ENCODE peak calls at places on chromosomes 16 and 17, in nine cellular contexts. D is adrenal gland, R is hepatocyte, P is esophagus muscularis mucosa, W is pancreas, C is PC-9, Z is uterus, U is H9, O is ascending aorta. B is an unnamed sample.

GRCh38 chr16:89409161-89409711 is 81.1 kb downstream of the ANKRD11 start:
- DNase-seq in D (no peak), R (peak), P (no peak), W (no peak), C (no peak), Z (no peak), U (no peak), O (no peak), B (peak)

GRCh38 chr16:1922357-1922756 is 4.1 kb upstream of the HS3ST6 start:
- DNase-seq in D (no peak), R (no peak), P (no peak), W (no peak), C (no peak), Z (no peak), U (no peak), O (no peak), B (no peak)

GRCh38 chr17:78839762-78840529 is 668 bp downstream of the USP36 start:
- DNase-seq in D (peak), R (peak), P (no peak), W (peak), C (peak), Z (peak), U (peak), O (no peak), B (peak)

GRCh38 chr17:39194089-39194984 is 3.1 kb downstream of the CACNB1 start:
- DNase-seq in D (peak), R (peak), P (no peak), W (no peak), C (no peak), Z (peak), U (peak), O (peak), B (no peak)

GRCh38 chr16:75326333-75326732 is 74.9 kb upstream of the BCAR1 start:
- DNase-seq in D (no peak), R (no peak), P (no peak), W (no peak), C (no peak), Z (no peak), U (no peak), O (no peak), B (no peak)

GRCh38 chr16:83588070-83588469 is 219.7 kb upstream of the HSBP1 start:
- DNase-seq in D (no peak), R (no peak), P (no peak), W (no peak), C (no peak), Z (no peak), U (no peak), O (no peak), B (no peak)

GRCh38 chr16:19884021-19884485 is 595 bp downstream of the GPRC5B start:
- DNase-seq in D (peak), R (peak), P (no peak), W (peak), C (peak), Z (peak), U (peak), O (no peak), B (no peak)

GRCh38 chr16:66472961-66473610 is 46.0 kb downstream of the BEAN1 start:
- DNase-seq in D (no peak), R (no peak), P (no peak), W (no peak), C (no peak), Z (no peak), U (no peak), O (no peak), B (no peak)

GRCh38 chr16:3485821-3486505 is 9.3 kb downstream of the C16orf90 start:
- DNase-seq in D (no peak), R (no peak), P (no peak), W (peak), C (no peak), Z (no peak), U (no peak), O (no peak), B (no peak)

GRCh38 chr17:7398612-7399011 is 4.3 kb upstream of the PLSCR3 start:
- DNase-seq in D (no peak), R (no peak), P (no peak), W (no peak), C (no peak), Z (no peak), U (no peak), O (no peak), B (no peak)

GRCh38 chr17:1972429-1973160 is 52.5 kb downstream of the RTN4RL1 start:
- DNase-seq in D (no peak), R (no peak), P (no peak), W (no peak), C (no peak), Z (no peak), U (no peak), O (no peak), B (no peak)

GRCh38 chr17:83009414-83010322 is 69.7 kb upstream of the METRNL start:
- DNase-seq in D (no peak), R (no peak), P (peak), W (no peak), C (no peak), Z (no peak), U (no peak), O (no peak), B (no peak)

GRCh38 chr16:54080524-54081008 is 206.0 kb downstream of the IRX3 start:
- DNase-seq in D (no peak), R (peak), P (no peak), W (no peak), C (peak), Z (no peak), U (no peak), O (no peak), B (peak)

GRCh38 chr17:81230043-81230820 is 7.5 kb upstream of the CEP131 start:
- DNase-seq in D (no peak), R (no peak), P (no peak), W (peak), C (peak), Z (no peak), U (no peak), O (no peak), B (no peak)

GRCh38 chr16:2152695-2153506 is 2.7 kb upstream of the TRAF7 start:
- DNase-seq in D (no peak), R (peak), P (no peak), W (peak), C (peak), Z (no peak), U (no peak), O (no peak), B (no peak)

GRCh38 chr16:81797443-81797842 is 18.4 kb downstream of the PLCG2 start:
- DNase-seq in D (no peak), R (no peak), P (no peak), W (no peak), C (no peak), Z (no peak), U (no peak), O (no peak), B (no peak)

GRCh38 chr16:58114827-58115825 is 14.1 kb downstream of the CFAP20 start:
- DNase-seq in D (no peak), R (peak), P (no peak), W (no peak), C (no peak), Z (no peak), U (no peak), O (no peak), B (no peak)
- H3K27ac ChIP-seq in D (no peak), R (no peak), P (no peak), W (no peak), C (no peak), Z (no peak), U (no peak), O (no peak), B (no peak)

GRCh38 chr16:30987581-30988190 is 2.7 kb downstream of the HSD3B7 start:
- DNase-seq in D (no peak), R (no peak), P (no peak), W (peak), C (no peak), Z (no peak), U (no peak), O (no peak), B (no peak)

GRCh38 chr16:30984669-30985400 is at the start of gene HSD3B7:
- DNase-seq in D (peak), R (peak), P (peak), W (peak), C (peak), Z (peak), U (peak), O (peak), B (peak)

GRCh38 chr16:30986129-30986991 is 1.4 kb downstream of the HSD3B7 start:
- DNase-seq in D (no peak), R (no peak), P (no peak), W (peak), C (no peak), Z (no peak), U (no peak), O (no peak), B (no peak)

GRCh38 chr16:30983898-30984610 is 953 bp upstream of the HSD3B7 start:
- DNase-seq in D (no peak), R (no peak), P (no peak), W (peak), C (no peak), Z (no peak), U (no peak), O (no peak), B (no peak)

DNA sequence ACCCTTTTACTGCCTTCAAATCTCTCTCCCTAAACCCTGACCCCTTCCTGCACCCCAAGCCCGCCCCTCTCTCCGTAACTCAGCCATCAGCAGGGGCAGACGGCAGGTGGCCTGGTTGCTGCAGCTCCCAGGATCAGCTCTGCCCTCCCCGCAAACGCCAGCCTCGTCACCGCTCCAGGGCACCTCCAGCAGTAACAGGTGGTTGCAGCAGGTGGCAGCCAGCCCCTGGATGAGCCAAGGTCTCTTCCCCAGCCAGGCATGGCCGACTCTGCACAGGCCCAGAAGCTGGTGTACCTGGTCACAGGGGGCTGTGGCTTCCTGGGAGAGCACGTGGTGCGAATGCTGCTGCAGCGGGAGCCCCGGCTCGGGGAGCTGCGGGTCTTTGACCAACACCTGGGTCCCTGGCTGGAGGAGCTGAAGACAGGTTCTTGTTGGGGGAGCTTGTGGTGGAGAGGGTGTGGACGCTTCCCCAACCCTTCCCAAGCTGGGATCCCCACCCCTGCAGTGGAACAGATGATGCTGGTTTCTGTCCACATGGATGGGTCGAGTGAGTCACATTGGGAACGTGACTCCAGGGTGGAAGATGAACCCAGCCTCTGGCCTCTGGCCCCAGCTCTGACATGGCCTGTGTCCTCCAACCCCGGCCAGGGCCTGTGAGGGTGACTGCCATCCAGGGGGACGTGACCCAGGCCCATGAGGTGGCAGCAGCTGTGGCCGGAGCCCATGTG is 558 bp downstream of the HSD3B7 start:
- DNase-seq in D (peak), R (peak), P (no peak), W (peak), C (peak), Z (peak), U (peak), O (no peak), B (peak)
- TF ChIP-seq CTCF in D (no peak), R (peak), P (no peak), W (no peak), C (no peak), Z (no peak), U (no peak), O (no peak), B (no peak)

GRCh38 chr17:67490471-67490870 is 113.4 kb downstream of the PITPNC1 start:
- DNase-seq in D (no peak), R (no peak), P (no peak), W (no peak), C (no peak), Z (no peak), U (peak), O (no peak), B (no peak)
- H3K27ac ChIP-seq in D (peak), R (peak), P (peak), W (peak), C (no peak), Z (peak), U (no peak), O (no peak), B (no peak)

GRCh38 chr16:636206-637080 is at the start of gene METTL26:
- DNase-seq in D (peak), R (peak), P (peak), W (peak), C (peak), Z (peak), U (peak), O (peak), B (peak)
- TF ChIP-seq CTCF in D (no peak), R (no peak), P (peak), W (no peak), C (no peak), Z (no peak), U (no peak), O (no peak), B (no peak)

GRCh38 chr17:48541036-48541573 is 3.8 kb downstream of the HOXB2 start:
- DNase-seq in D (no peak), R (no peak), P (no peak), W (no peak), C (no peak), Z (no peak), U (no peak), O (no peak), B (no peak)

GRCh38 chr17:48541574-48542113 is 3.3 kb downstream of the HOXB2 start:
- DNase-seq in D (peak), R (peak), P (no peak), W (peak), C (no peak), Z (peak), U (peak), O (no peak), B (no peak)

GRCh38 chr17:48542956-48543853 is 1.7 kb downstream of the HOXB2 start:
- DNase-seq in D (peak), R (peak), P (no peak), W (peak), C (no peak), Z (no peak), U (peak), O (no peak), B (no peak)

GRCh38 chr17:48543854-48544355 is 1.0 kb downstream of the HOXB2 start:
- DNase-seq in D (no peak), R (no peak), P (no peak), W (no peak), C (no peak), Z (no peak), U (no peak), O (no peak), B (no peak)

GRCh38 chr17:48542114-48542955 is 2.6 kb downstream of the HOXB2 start:
- DNase-seq in D (peak), R (no peak), P (no peak), W (no peak), C (no peak), Z (no peak), U (no peak), O (no peak), B (no peak)
- H3K27ac ChIP-seq in D (peak), R (peak), P (peak), W (no peak), C (no peak), Z (peak), U (no peak), O (peak), B (no peak)

B was measured in RWPE1.